ENCODE peak calls at places on chromosomes 5 and 9, in six cellular contexts. Y is HS-5; K is HTR-8/SVneo; Q is brain microvascular endothelial cell; B is activated CD8-positive, alpha-beta memory T cell treated with anti-CD3 and anti-CD28 coated beads for 4 hours; W is CD4-positive, alpha-beta T cell. H is an unnamed sample.
A peak's percentile ranks its signal among the peaks of the same experiment; 100 is the strongest.

GRCh38 chr5:88672644-88673493 is 210.1 kb downstream of the MEF2C start:
- DNase-seq in W (no peak), Y (no peak), B (no peak), Q (no peak), K (no peak), H (peak; percentile 78)

GRCh38 chr5:26625099-26625498 is 413.3 kb downstream of the CDH9 start:
- DNase-seq in B (no peak), K (no peak), Q (no peak), Y (no peak), W (no peak), H (no peak)

GRCh38 chr9:32839013-32839442 is 55.7 kb downstream of the TMEM215 start:
- DNase-seq in B (no peak), Y (no peak), Q (no peak), K (no peak), W (no peak), H (no peak)

GRCh38 chr5:106094128-106094726 is 1576.5 kb downstream of the EFNA5 start:
- DNase-seq in W (no peak), K (peak; percentile 5), B (no peak), Y (peak; percentile 11), Q (no peak), H (no peak)

GRCh38 chr5:95080026-95080425 is 204.9 kb downstream of the MCTP1 start:
- DNase-seq in B (no peak), W (no peak), Q (no peak), K (no peak), Y (no peak), H (no peak)

GRCh38 chr9:135415586-135415985 is 64.0 kb upstream of the PPP1R26 start:
- DNase-seq in B (no peak), K (no peak), W (no peak), Q (no peak), Y (no peak), H (no peak)

GRCh38 chr5:78792342-78793055 is 143.9 kb upstream of the LHFPL2 start:
- DNase-seq in W (no peak), B (no peak), Q (no peak), K (no peak), Y (no peak), H (no peak)

GRCh38 chr5:147410496-147411395 is 99.1 kb downstream of the DPYSL3 start:
- DNase-seq in W (no peak), B (no peak), Q (no peak), Y (no peak), K (no peak), H (peak; percentile 53)

GRCh38 chr9:7983361-7983974 is 183.9 kb upstream of the DMAC1 start:
- DNase-seq in B (no peak), Q (no peak), K (no peak), Y (no peak), W (no peak), H (no peak)

GRCh38 chr9:116123171-116123570 is 30.4 kb upstream of the PAPPA start:
- DNase-seq in W (no peak), B (no peak), Q (no peak), Y (no peak), K (no peak), H (no peak)

GRCh38 chr5:149962040-149962439 is 1.5 kb downstream of the SLC26A2 start:
- DNase-seq in W (no peak), K (peak; percentile 65), Y (no peak), Q (peak; percentile 53), B (no peak), H (no peak)

GRCh38 chr9:125513634-125514413 is 193.2 kb downstream of the MAPKAP1 start:
- DNase-seq in B (no peak), Q (peak; percentile 57), W (no peak), K (peak; percentile 71), Y (peak; percentile 58), H (no peak)

GRCh38 chr9:20022410-20022809 is 233.6 kb upstream of the SLC24A2 start:
- DNase-seq in Y (peak; percentile 31), Q (peak; percentile 68), K (no peak), W (no peak), B (no peak), H (no peak)

GRCh38 chr9:113853333-113853732 is 22.8 kb upstream of the ZNF618 start:
- DNase-seq in B (no peak), W (no peak), Y (no peak), Q (no peak), K (no peak), H (no peak)

GRCh38 chr9:10094563-10094962 is 518.2 kb downstream of the PTPRD start:
- DNase-seq in W (no peak), Q (no peak), K (no peak), B (no peak), Y (no peak), H (no peak)

GRCh38 chr9:10252174-10252573 is 360.6 kb downstream of the PTPRD start:
- DNase-seq in B (no peak), W (no peak), K (no peak), Q (peak; percentile 69), Y (no peak), H (no peak)

GRCh38 chr5:103174147-103174546 is 54.0 kb downstream of the PPIP5K2 start:
- DNase-seq in Y (no peak), W (no peak), B (no peak), Q (no peak), K (no peak), H (no peak)

GRCh38 chr9:32248189-32248712 is 136.2 kb upstream of the ACO1 start:
- DNase-seq in B (no peak), Y (no peak), Q (no peak), W (no peak), K (no peak), H (no peak)

GRCh38 chr5:10530601-10531320 is 33.1 kb upstream of the ANKRD33B start:
- DNase-seq in B (no peak), W (no peak), Y (no peak), Q (no peak), K (no peak), H (no peak)

GRCh38 chr5:146940295-146940694 is 61.7 kb upstream of the PPP2R2B start:
- DNase-seq in K (no peak), Q (no peak), W (no peak), B (no peak), Y (no peak), H (no peak)

GRCh38 chr5:149271717-149272558 is at the start of gene AFAP1L1:
- DNase-seq in Q (no peak), W (no peak), B (no peak), K (peak; percentile 53), Y (no peak), H (peak; percentile 53)

GRCh38 chr9:116015855-116016254 is 137.7 kb upstream of the PAPPA start:
- DNase-seq in Y (no peak), W (no peak), Q (no peak), B (no peak), K (no peak), H (no peak)

GRCh38 chr9:93670208-93671029 is 94.0 kb downstream of the PHF2 start:
- DNase-seq in B (no peak), W (no peak), Y (no peak), K (no peak), Q (peak; percentile 18), H (peak; percentile 65)

GRCh38 chr5:88687253-88687955 is 195.6 kb downstream of the MEF2C start:
- DNase-seq in B (no peak), K (no peak), W (no peak), Q (no peak), Y (no peak), H (no peak)

GRCh38 chr5:150208187-150209015 is 18.5 kb downstream of the SLC6A7 start:
- DNase-seq in B (no peak), W (no peak), Y (peak; percentile 59), Q (peak; percentile 24), K (peak; percentile 52), H (no peak)

H was measured in glutamatergic neuron.